ENCODE peak calls at places on chromosome 2, in nine cellular contexts. K is HCT116, E is SK-N-SH, N is OCI-LY7, V is MM.1S, W is GM23248, B is PC-3, J is GM23338, Y is hepatocyte. F is an unnamed sample.

GRCh38 chr2:155310589-155310988 is 612.1 kb downstream of the KCNJ3 start:
- DNase-seq in K (peak; percentile 47), E (peak; percentile 0), N (peak; percentile 50), V (peak; percentile 50), W (peak; percentile 55), B (peak; percentile 50), J (peak; percentile 74), Y (peak; percentile 39), F (peak; percentile 32)

GRCh38 chr2:173159794-173160463 is 84.3 kb downstream of the MAP3K20 start:
- DNase-seq in K (peak; percentile 51), E (no peak), N (no peak), V (no peak), W (peak; percentile 99), B (peak; percentile 96), J (peak; percentile 35), Y (peak; percentile 86), F (peak; percentile 27)

GRCh38 chr2:120404274-120404673 is 58.3 kb downstream of the INHBB start:
- DNase-seq in K (no peak), E (no peak), N (no peak), V (no peak), W (no peak), B (no peak), J (no peak), Y (no peak), F (no peak)

GRCh38 chr2:180124273-180124881 is 117.3 kb upstream of the CWC22 start:
- DNase-seq in K (peak; percentile 51), E (peak; percentile 41), N (peak; percentile 64), V (peak; percentile 66), W (peak; percentile 64), B (peak; percentile 84), J (peak; percentile 70), Y (peak; percentile 62), F (peak; percentile 55)

GRCh38 chr2:104321800-104322164 is 532.1 kb upstream of the POU3F3 start:
- DNase-seq in K (no peak), E (no peak), N (no peak), V (no peak), W (no peak), B (no peak), J (no peak), Y (peak; percentile 8), F (no peak)

GRCh38 chr2:215828528-215829184 is 184.7 kb downstream of the MREG start:
- DNase-seq in K (peak; percentile 58), E (peak; percentile 46), N (peak; percentile 64), V (peak; percentile 48), W (peak; percentile 74), B (peak; percentile 86), J (peak; percentile 89), Y (peak; percentile 79), F (peak; percentile 79)

GRCh38 chr2:12262681-12263436 is 453.9 kb upstream of the TRIB2 start:
- DNase-seq in K (no peak), E (no peak), N (peak; percentile 5), V (peak; percentile 69), W (peak; percentile 60), B (no peak), J (no peak), Y (no peak), F (no peak)

GRCh38 chr2:71282493-71282892 is 49.1 kb upstream of the ZNF638 start:
- DNase-seq in K (no peak), E (no peak), N (peak; percentile 19), V (peak; percentile 31), W (peak; percentile 3), B (no peak), J (peak; percentile 26), Y (no peak), F (no peak)

GRCh38 chr2:200966770-200967169 is 3.3 kb upstream of the ORC2 start:
- DNase-seq in K (peak; percentile 46), E (no peak), N (no peak), V (no peak), W (peak; percentile 83), B (peak; percentile 86), J (no peak), Y (no peak), F (no peak)

GRCh38 chr2:224772494-224772893 is 56.3 kb upstream of the CCDC195 start:
- DNase-seq in K (no peak), E (no peak), N (no peak), V (no peak), W (no peak), B (no peak), J (no peak), Y (no peak), F (no peak)

GRCh38 chr2:11680901-11681721 is 11.1 kb upstream of the NTSR2 start:
- DNase-seq in K (no peak), E (no peak), N (no peak), V (no peak), W (no peak), B (no peak), J (no peak), Y (no peak), F (no peak)

GRCh38 chr2:30098271-30099005 is 48.4 kb upstream of the YPEL5 start:
- DNase-seq in K (no peak), E (no peak), N (peak; percentile 54), V (no peak), W (no peak), B (no peak), J (no peak), Y (no peak), F (no peak)

GRCh38 chr2:160043265-160043664 is 19.1 kb downstream of the PLA2R1 start:
- DNase-seq in K (no peak), E (no peak), N (no peak), V (no peak), W (no peak), B (peak; percentile 66), J (no peak), Y (no peak), F (no peak)

GRCh38 chr2:156903335-156903734 is 354.2 kb upstream of the GALNT5 start:
- DNase-seq in K (no peak), E (no peak), N (no peak), V (no peak), W (peak; percentile 39), B (peak; percentile 65), J (no peak), Y (no peak), F (no peak)

GRCh38 chr2:124437811-124438210 is 412.7 kb downstream of the CNTNAP5 start:
- DNase-seq in K (no peak), E (no peak), N (no peak), V (peak; percentile 31), W (no peak), B (no peak), J (peak; percentile 63), Y (peak; percentile 44), F (peak; percentile 47)

GRCh38 chr2:164777847-164778246 is 63.8 kb downstream of the COBLL1 start:
- DNase-seq in K (no peak), E (no peak), N (no peak), V (no peak), W (no peak), B (no peak), J (no peak), Y (no peak), F (no peak)

GRCh38 chr2:169860149-169860548 is 32.9 kb downstream of the UBR3 start:
- DNase-seq in K (no peak), E (no peak), N (no peak), V (no peak), W (no peak), B (no peak), J (no peak), Y (no peak), F (no peak)

GRCh38 chr2:196088209-196088608 is 19.6 kb upstream of the DNAH7 start:
- DNase-seq in K (no peak), E (no peak), N (no peak), V (no peak), W (peak; percentile 37), B (no peak), J (no peak), Y (peak; percentile 39), F (no peak)

GRCh38 chr2:238667008-238667407 is 180.9 kb upstream of the TWIST2 start:
- DNase-seq in K (no peak), E (no peak), N (no peak), V (no peak), W (peak; percentile 83), B (no peak), J (no peak), Y (no peak), F (no peak)

GRCh38 chr2:11583203-11583752 is 49.4 kb downstream of the GREB1 start:
- DNase-seq in K (no peak), E (no peak), N (no peak), V (no peak), W (peak; percentile 10), B (no peak), J (peak; percentile 51), Y (peak; percentile 70), F (peak; percentile 65)

GRCh38 chr2:110219496-110220192 is 7.3 kb upstream of the MTLN start:
- DNase-seq in K (no peak), E (no peak), N (no peak), V (peak; percentile 36), W (peak; percentile 74), B (peak; percentile 15), J (no peak), Y (no peak), F (no peak)

GRCh38 chr2:107785756-107786155 is 40.9 kb upstream of the RGPD4 start:
- DNase-seq in K (no peak), E (no peak), N (no peak), V (no peak), W (no peak), B (no peak), J (no peak), Y (no peak), F (no peak)

GRCh38 chr2:1563084-1563857 is 150.0 kb downstream of the TPO start:
- DNase-seq in K (no peak), E (no peak), N (no peak), V (no peak), W (no peak), B (no peak), J (no peak), Y (no peak), F (no peak)
- TF ChIP-seq EZH2phosphoT487 in K (no peak), E (no peak), N (no peak), V (no peak), W (no peak), B (no peak), J (no peak), Y (no peak), F (no peak)

GRCh38 chr2:83003555-83003954 is 1455.5 kb downstream of the SUCLG1 start:
- DNase-seq in K (no peak), E (no peak), N (no peak), V (no peak), W (no peak), B (no peak), J (no peak), Y (no peak), F (no peak)
- TF ChIP-seq EZH2phosphoT487 in K (no peak), E (no peak), N (no peak), V (no peak), W (no peak), B (no peak), J (no peak), Y (no peak), F (no peak)

GRCh38 chr2:3434005-3434404 is 54.5 kb downstream of the TRAPPC12 start:
- DNase-seq in K (no peak), E (no peak), N (no peak), V (no peak), W (no peak), B (no peak), J (no peak), Y (no peak), F (no peak)
- TF ChIP-seq EZH2phosphoT487 in K (no peak), E (no peak), N (no peak), V (no peak), W (no peak), B (no peak), J (no peak), Y (no peak), F (no peak)

DNA sequence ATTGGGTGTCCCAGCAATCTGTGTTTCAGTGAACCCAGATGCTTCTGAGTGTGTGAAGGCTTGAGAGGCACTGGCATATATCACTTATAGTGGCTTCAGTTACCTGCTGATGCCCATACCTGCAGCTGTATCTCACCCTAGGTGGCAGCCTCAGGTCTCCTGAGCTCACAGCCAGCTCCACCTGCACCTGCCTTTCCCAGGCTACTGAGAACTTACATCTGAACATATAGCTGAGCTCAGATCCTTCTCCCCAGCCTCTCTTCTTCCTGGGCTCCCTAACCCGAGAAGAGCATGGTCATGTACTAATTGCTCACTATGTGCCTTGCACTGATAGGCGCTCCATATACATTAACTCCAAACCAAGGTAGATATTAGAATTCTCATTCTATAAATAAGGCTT is 62.3 kb downstream of the LONRF2 start:
- DNase-seq in K (no peak), E (no peak), N (no peak), V (no peak), W (no peak), B (no peak), J (no peak), Y (no peak), F (no peak)
- TF ChIP-seq EZH2phosphoT487 in K (no peak), E (no peak), N (no peak), V (no peak), W (no peak), B (no peak), J (no peak), Y (no peak), F (no peak)